ENCODE peak calls at places on chromosome 16, in four cellular contexts. One of them, this sample, is unnamed.

GRCh38 chr16:76669288-76669687 is 392.1 kb downstream of the CNTNAP4 start:
- DNase-seq in activated naive CD8-positive, alpha-beta T cell treated with anti-CD3 and anti-CD28 coated beads, Interleukin-2, amount 50 U/mL, for 24 hours: no peak
- DNase-seq in stimulated activated naive CD4-positive, alpha-beta T cell: no peak
- DNase-seq in CD4-positive, alpha-beta T cell: no peak
- DNase-seq in this sample: no peak

GRCh38 chr16:27644165-27644564 is 94.2 kb downstream of the KATNIP start:
- DNase-seq in stimulated activated naive CD4-positive, alpha-beta T cell: no peak
- DNase-seq in CD4-positive, alpha-beta T cell: no peak
- DNase-seq in activated naive CD8-positive, alpha-beta T cell treated with anti-CD3 and anti-CD28 coated beads, Interleukin-2, amount 50 U/mL, for 24 hours: no peak
- DNase-seq in this sample: no peak

GRCh38 chr16:67879462-67879861 is 5.2 kb upstream of the NRN1L start:
- DNase-seq in activated naive CD8-positive, alpha-beta T cell treated with anti-CD3 and anti-CD28 coated beads, Interleukin-2, amount 50 U/mL, for 24 hours: no peak
- DNase-seq in CD4-positive, alpha-beta T cell: no peak
- DNase-seq in stimulated activated naive CD4-positive, alpha-beta T cell: no peak
- DNase-seq in this sample: no peak

GRCh38 chr16:64964126-64964540 is 157.7 kb downstream of the CDH11 start:
- DNase-seq in activated naive CD8-positive, alpha-beta T cell treated with anti-CD3 and anti-CD28 coated beads, Interleukin-2, amount 50 U/mL, for 24 hours: no peak
- DNase-seq in stimulated activated naive CD4-positive, alpha-beta T cell: no peak
- DNase-seq in CD4-positive, alpha-beta T cell: no peak
- DNase-seq in this sample: no peak

GRCh38 chr16:53523126-53523804 is 20.3 kb upstream of the AKTIP start:
- DNase-seq in activated naive CD8-positive, alpha-beta T cell treated with anti-CD3 and anti-CD28 coated beads, Interleukin-2, amount 50 U/mL, for 24 hours: no peak
- DNase-seq in stimulated activated naive CD4-positive, alpha-beta T cell: no peak
- DNase-seq in CD4-positive, alpha-beta T cell: no peak
- DNase-seq in this sample: no peak

GRCh38 chr16:86519007-86519648 is 8.8 kb downstream of the FOXF1 start:
- DNase-seq in activated naive CD8-positive, alpha-beta T cell treated with anti-CD3 and anti-CD28 coated beads, Interleukin-2, amount 50 U/mL, for 24 hours: no peak
- DNase-seq in stimulated activated naive CD4-positive, alpha-beta T cell: no peak
- DNase-seq in CD4-positive, alpha-beta T cell: no peak
- DNase-seq in this sample: no peak

GRCh38 chr16:901715-902601 is 68.8 kb downstream of the LMF1 start:
- DNase-seq in CD4-positive, alpha-beta T cell: no peak
- DNase-seq in activated naive CD8-positive, alpha-beta T cell treated with anti-CD3 and anti-CD28 coated beads, Interleukin-2, amount 50 U/mL, for 24 hours: no peak
- DNase-seq in stimulated activated naive CD4-positive, alpha-beta T cell: no peak
- DNase-seq in this sample: no peak

GRCh38 chr16:57051696-57052228 is 40.6 kb upstream of the CPNE2 start:
- DNase-seq in activated naive CD8-positive, alpha-beta T cell treated with anti-CD3 and anti-CD28 coated beads, Interleukin-2, amount 50 U/mL, for 24 hours: peak
- DNase-seq in CD4-positive, alpha-beta T cell: no peak
- DNase-seq in stimulated activated naive CD4-positive, alpha-beta T cell: no peak
- DNase-seq in this sample: no peak

GRCh38 chr16:83458612-83459011 is 349.2 kb upstream of the HSBP1 start:
- DNase-seq in activated naive CD8-positive, alpha-beta T cell treated with anti-CD3 and anti-CD28 coated beads, Interleukin-2, amount 50 U/mL, for 24 hours: no peak
- DNase-seq in stimulated activated naive CD4-positive, alpha-beta T cell: no peak
- DNase-seq in CD4-positive, alpha-beta T cell: no peak
- DNase-seq in this sample: no peak

GRCh38 chr16:89031715-89032659 is 55.0 kb upstream of the CBFA2T3 start:
- DNase-seq in activated naive CD8-positive, alpha-beta T cell treated with anti-CD3 and anti-CD28 coated beads, Interleukin-2, amount 50 U/mL, for 24 hours: peak
- DNase-seq in stimulated activated naive CD4-positive, alpha-beta T cell: peak
- DNase-seq in CD4-positive, alpha-beta T cell: peak
- DNase-seq in this sample: peak

This sample was measured in activated CD8-positive, alpha-beta T cell treated with anti-CD3 and anti-CD28 coated beads, Interleukin-2, amount 10 ng/mL, durations not matched to agents 7 days and 5 days.